ENCODE peak calls at places on chromosomes 3 and 15, in four cellular contexts. A, Q, I and H are unnamed samples.

GRCh38 chr3:191094057-191094456 is 105.0 kb upstream of the OSTN start:
- DNase-seq in A (peak; percentile 73), Q (peak; percentile 81), I (peak; percentile 95), H (peak; percentile 86)

GRCh38 chr3:41265823-41266273 is 66.5 kb downstream of the CTNNB1 start:
- DNase-seq in A (no peak), Q (peak; percentile 13), I (peak; percentile 88), H (peak; percentile 86)

GRCh38 chr15:62465173-62465572 is 300.1 kb upstream of the C2CD4B start:
- DNase-seq in A (no peak), Q (no peak), I (no peak), H (no peak)

GRCh38 chr3:129608087-129608935 is 1.8 kb upstream of the PLXND1 start:
- DNase-seq in A (no peak), Q (no peak), I (peak; percentile 76), H (peak; percentile 78)

GRCh38 chr3:126711361-126711760 is 7.3 kb downstream of the CHCHD6 start:
- DNase-seq in A (peak; percentile 33), Q (peak; percentile 42), I (peak; percentile 61), H (peak; percentile 34)

GRCh38 chr3:46921871-46922271 is 44.4 kb downstream of the PTH1R start:
- DNase-seq in A (no peak), Q (no peak), I (no peak), H (no peak)

GRCh38 chr3:62982795-62983455 is 107.7 kb upstream of the CADPS start:
- DNase-seq in A (no peak), Q (no peak), I (no peak), H (no peak)

GRCh38 chr3:114519415-114519814 is 225.6 kb downstream of the TIGIT start:
- DNase-seq in A (no peak), Q (peak; percentile 59), I (peak; percentile 61), H (peak; percentile 92)

GRCh38 chr15:59437777-59438574 is at the start of gene FAM81A:
- DNase-seq in A (no peak), Q (peak; percentile 89), I (peak; percentile 64), H (peak; percentile 56)

GRCh38 chr3:123419850-123420292 is 29.0 kb downstream of the ADCY5 start:
- DNase-seq in A (no peak), Q (no peak), I (peak; percentile 2), H (no peak)

GRCh38 chr3:71681224-71681668 is 44.0 kb downstream of the EIF4E3 start:
- DNase-seq in A (peak; percentile 44), Q (peak; percentile 88), I (peak; percentile 86), H (peak; percentile 94)

GRCh38 chr3:53078656-53079055 is 32.8 kb upstream of the SFMBT1 start:
- DNase-seq in A (no peak), Q (no peak), I (no peak), H (no peak)

GRCh38 chr3:14289590-14290453 is 111.2 kb downstream of the LSM3 start:
- DNase-seq in A (peak; percentile 81), Q (peak; percentile 80), I (peak; percentile 88), H (peak; percentile 97)

GRCh38 chr3:15360786-15361493 is 28.6 kb upstream of the SH3BP5 start:
- DNase-seq in A (peak; percentile 38), Q (peak; percentile 83), I (peak; percentile 83), H (peak; percentile 80)

DNA sequence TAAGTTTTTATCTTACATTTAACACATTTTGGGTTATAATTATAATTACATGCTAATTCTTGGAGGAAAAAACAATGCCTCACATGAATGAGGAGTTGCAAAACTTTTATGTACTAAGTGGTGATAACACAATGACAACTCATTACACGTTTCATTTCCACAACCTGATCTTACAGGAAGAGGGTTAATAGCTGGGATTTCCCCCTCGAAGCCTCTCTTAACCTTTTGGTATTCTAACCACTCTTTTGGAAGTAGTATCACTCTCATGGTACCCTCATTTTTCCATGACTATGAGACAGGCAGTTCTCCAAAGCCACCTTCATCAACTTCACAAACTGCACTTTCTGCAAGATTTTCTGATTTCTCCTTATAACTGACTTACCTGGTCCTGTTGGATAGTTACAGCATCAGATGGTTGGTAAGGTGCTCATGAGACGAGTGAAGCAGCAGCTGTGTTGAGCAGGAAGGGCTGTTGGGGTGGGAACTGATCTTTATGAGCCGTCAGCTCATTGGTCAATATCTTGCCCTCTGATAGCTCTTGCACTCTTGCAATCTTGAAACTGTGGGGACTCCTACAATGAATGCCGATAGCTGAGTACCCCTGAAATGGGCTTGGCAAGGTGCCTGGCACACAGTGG is 41.6 kb downstream of the ACAN start:
- DNase-seq in A (no peak), Q (no peak), I (no peak), H (no peak)
- H3K4me3 ChIP-seq in A (no peak overlapping the region), Q (no peak overlapping the region), I (no peak overlapping the region), H (no peak overlapping the region)

GRCh38 chr3:187368251-187368733 is at the start of gene RTP4:
- DNase-seq in A (peak; percentile 18), Q (peak; percentile 50), I (peak; percentile 73), H (peak; percentile 80)
- H3K4me3 ChIP-seq in A (peak within 1 kb of the TSS; percentile 40), Q (peak within 1 kb of the TSS; percentile 80), I (peak within 1 kb of the TSS; percentile 44), H (peak within 1 kb of the TSS; percentile 41)

GRCh38 chr3:190009621-190010020 is 111.1 kb downstream of the P3H2 start:
- DNase-seq in A (no peak), Q (no peak), I (no peak), H (no peak)

GRCh38 chr3:190010486-190010885 is 110.2 kb downstream of the P3H2 start:
- DNase-seq in A (no peak), Q (no peak), I (no peak), H (no peak)

GRCh38 chr3:190004656-190005055 is 116.0 kb downstream of the P3H2 start:
- DNase-seq in A (no peak), Q (no peak), I (peak; percentile 38), H (no peak)

GRCh38 chr3:190005343-190006113 is 115.2 kb downstream of the P3H2 start:
- DNase-seq in A (no peak), Q (no peak), I (no peak), H (no peak)

GRCh38 chr3:190008432-190008831 is 112.3 kb downstream of the P3H2 start:
- DNase-seq in A (no peak), Q (no peak), I (no peak), H (no peak)
- H3K4me3 ChIP-seq in A (no peak overlapping the region), Q (no peak overlapping the region), I (no peak overlapping the region), H (no peak overlapping the region)

GRCh38 chr15:33069161-33069560 is 125.4 kb downstream of the FMN1 start:
- DNase-seq in A (no peak), Q (no peak), I (no peak), H (no peak)

GRCh38 chr15:33067456-33067855 is 127.1 kb downstream of the FMN1 start:
- DNase-seq in A (peak; percentile 50), Q (peak; percentile 58), I (peak; percentile 64), H (peak; percentile 79)

GRCh38 chr15:33066584-33066983 is 127.9 kb downstream of the FMN1 start:
- DNase-seq in A (no peak), Q (no peak), I (no peak), H (no peak)

GRCh38 chr15:33068531-33068990 is 126.0 kb downstream of the FMN1 start:
- DNase-seq in A (no peak), Q (peak; percentile 50), I (peak; percentile 12), H (no peak)

GRCh38 chr15:33068007-33068441 is 126.5 kb downstream of the FMN1 start:
- DNase-seq in A (peak; percentile 8), Q (peak; percentile 69), I (peak; percentile 33), H (peak; percentile 31)
- H3K4me3 ChIP-seq in A (peak overlapping the region; percentile 34), Q (peak overlapping the region; percentile 76), I (no peak overlapping the region), H (peak overlapping the region; percentile 31)

DNA sequence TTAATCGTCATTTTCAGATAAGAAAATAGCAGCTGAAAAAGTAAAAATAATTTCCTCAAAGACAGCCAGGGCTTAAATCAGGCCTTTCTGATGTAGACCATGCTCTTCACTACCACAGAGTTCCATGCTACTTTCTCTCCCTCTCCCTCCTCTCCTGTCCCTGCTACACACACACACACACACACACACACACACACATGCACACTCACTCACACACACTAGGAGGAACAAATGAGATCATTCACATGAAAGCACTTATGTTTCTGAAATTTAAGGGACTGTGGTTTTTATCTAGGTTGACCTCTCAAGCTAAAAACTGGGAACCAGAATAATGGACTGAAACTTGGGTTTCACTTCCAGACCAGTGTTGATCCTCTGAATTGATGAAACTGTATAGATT is 4.1 kb upstream of the PSMA4 start:
- DNase-seq in A (no peak), Q (no peak), I (peak; percentile 45), H (peak; percentile 28)
- H3K4me3 ChIP-seq in A (no peak overlapping the region), Q (no peak overlapping the region), I (no peak overlapping the region), H (no peak overlapping the region)

DNA sequence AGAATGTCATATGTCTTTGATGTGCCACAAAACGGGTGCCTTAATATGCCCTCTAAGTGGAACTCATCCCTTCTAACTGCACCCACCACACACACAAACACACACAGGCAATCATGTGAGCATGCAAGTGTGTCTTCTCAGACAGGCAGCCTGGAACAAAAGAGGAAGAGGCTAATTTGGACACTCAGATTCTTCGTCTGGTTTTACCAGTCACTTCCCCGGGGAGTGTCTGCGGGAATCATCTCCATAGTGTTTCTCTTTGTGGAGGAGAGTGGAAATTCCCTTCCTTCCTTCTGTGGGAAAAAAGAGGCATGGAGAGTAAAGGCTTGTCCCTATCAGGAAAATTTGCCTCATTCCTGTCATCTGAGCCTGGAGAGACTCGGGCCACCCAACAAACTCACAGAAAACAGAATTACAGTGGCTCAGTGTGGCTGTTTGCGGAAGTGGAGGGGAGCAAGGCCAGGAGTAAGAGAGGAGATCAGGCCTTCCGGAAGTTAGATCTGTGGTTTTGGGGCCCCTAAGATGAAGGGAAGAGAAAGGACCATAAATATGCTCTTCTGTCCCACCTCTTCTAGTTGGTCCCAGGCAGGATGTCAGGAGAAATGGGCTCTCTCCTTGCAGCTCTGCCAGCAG is 212.6 kb upstream of the SEMA6D start:
- DNase-seq in A (no peak), Q (no peak), I (no peak), H (no peak)
- H3K4me3 ChIP-seq in A (no peak overlapping the region), Q (no peak overlapping the region), I (no peak overlapping the region), H (no peak overlapping the region)

GRCh38 chr15:48642795-48643194 is 2.7 kb downstream of the FBN1 start:
- DNase-seq in A (no peak), Q (peak; percentile 64), I (peak; percentile 58), H (no peak)
- H3K4me3 ChIP-seq in A (peak overlapping the region; percentile 64), Q (peak overlapping the region; percentile 98), I (peak overlapping the region; percentile 81), H (peak overlapping the region; percentile 92)

GRCh38 chr3:48662140-48662752 is 440 bp downstream of the CELSR3 start:
- DNase-seq in A (no peak), Q (no peak), I (no peak), H (no peak)

GRCh38 chr3:48662753-48663488 is at the start of gene CELSR3:
- DNase-seq in A (peak; percentile 76), Q (peak; percentile 81), I (peak; percentile 93), H (peak; percentile 95)

GRCh38 chr3:48660800-48661400 is 1.8 kb downstream of the CELSR3 start:
- DNase-seq in A (no peak), Q (no peak), I (no peak), H (no peak)

GRCh38 chr3:48663489-48664312 is 1.0 kb upstream of the CELSR3 start:
- DNase-seq in A (peak; percentile 97), Q (peak; percentile 96), I (peak; percentile 99), H (peak; percentile 99)

GRCh38 chr3:48661501-48662139 is 1.1 kb downstream of the CELSR3 start:
- DNase-seq in A (no peak), Q (peak; percentile 83), I (peak; percentile 35), H (peak; percentile 67)
- H3K4me3 ChIP-seq in A (peak overlapping the region; percentile 46), Q (peak overlapping the region; percentile 79), I (peak overlapping the region; percentile 29), H (peak overlapping the region; percentile 55)